ENCODE peak calls at places on chromosomes 4 and X, in four cellular contexts. One of them, this sample, is unnamed.

GRCh38 chr4:39134674-39135073 is 47.7 kb upstream of the WDR19 start:
- DNase-seq in CD4-positive, alpha-beta memory T cell: no peak
- DNase-seq in dorsolateral prefrontal cortex: no peak
- DNase-seq in aorta: no peak
- DNase-seq in this sample: no peak

GRCh38 chrX:2872937-2873336 is 44.2 kb downstream of the GYG2 start:
- DNase-seq in CD4-positive, alpha-beta memory T cell: no peak
- DNase-seq in dorsolateral prefrontal cortex: no peak
- DNase-seq in aorta: no peak
- DNase-seq in this sample: no peak

GRCh38 chr4:6955261-6955911 is 45.8 kb downstream of the TBC1D14 start:
- DNase-seq in CD4-positive, alpha-beta memory T cell: no peak
- DNase-seq in dorsolateral prefrontal cortex: no peak
- DNase-seq in aorta: peak; percentile 64
- DNase-seq in this sample: peak; percentile 76

GRCh38 chrX:155211208-155211607 is 5.1 kb upstream of the VBP1 start:
- DNase-seq in CD4-positive, alpha-beta memory T cell: no peak
- DNase-seq in dorsolateral prefrontal cortex: no peak
- DNase-seq in aorta: no peak
- DNase-seq in this sample: no peak

GRCh38 chr4:7358100-7358735 is 76.5 kb downstream of the PSAPL1 start:
- DNase-seq in CD4-positive, alpha-beta memory T cell: no peak
- DNase-seq in dorsolateral prefrontal cortex: peak; percentile 63
- DNase-seq in aorta: peak; percentile 77
- DNase-seq in this sample: peak; percentile 93

GRCh38 chrX:12770440-12770839 is 20.8 kb upstream of the PRPS2 start:
- DNase-seq in CD4-positive, alpha-beta memory T cell: peak; percentile 21
- DNase-seq in dorsolateral prefrontal cortex: no peak
- DNase-seq in aorta: no peak
- DNase-seq in this sample: no peak

GRCh38 chr4:16259531-16260246 is 33.4 kb upstream of the TAPT1 start:
- DNase-seq in CD4-positive, alpha-beta memory T cell: no peak
- DNase-seq in dorsolateral prefrontal cortex: no peak
- DNase-seq in aorta: no peak
- DNase-seq in this sample: no peak

GRCh38 chr4:100008048-100008447 is 58.0 kb upstream of the H2AZ1 start:
- DNase-seq in CD4-positive, alpha-beta memory T cell: no peak
- DNase-seq in dorsolateral prefrontal cortex: no peak
- DNase-seq in aorta: no peak
- DNase-seq in this sample: no peak

GRCh38 chr4:62210521-62210920 is 1010.4 kb downstream of the ADGRL3 start:
- DNase-seq in CD4-positive, alpha-beta memory T cell: no peak
- DNase-seq in dorsolateral prefrontal cortex: no peak
- DNase-seq in aorta: no peak
- DNase-seq in this sample: no peak

GRCh38 chrX:19070555-19070994 is 51.7 kb downstream of the ADGRG2 start:
- DNase-seq in CD4-positive, alpha-beta memory T cell: no peak
- DNase-seq in dorsolateral prefrontal cortex: no peak
- DNase-seq in aorta: no peak
- DNase-seq in this sample: no peak

GRCh38 chr4:531721-532565 is 32.9 kb downstream of the PIGG start:
- DNase-seq in CD4-positive, alpha-beta memory T cell: no peak
- DNase-seq in dorsolateral prefrontal cortex: no peak
- DNase-seq in aorta: no peak
- DNase-seq in this sample: no peak

GRCh38 chr4:91243132-91243531 is 1060.6 kb upstream of the GRID2 start:
- DNase-seq in CD4-positive, alpha-beta memory T cell: no peak
- DNase-seq in dorsolateral prefrontal cortex: no peak
- DNase-seq in aorta: no peak
- DNase-seq in this sample: peak; percentile 81

DNA sequence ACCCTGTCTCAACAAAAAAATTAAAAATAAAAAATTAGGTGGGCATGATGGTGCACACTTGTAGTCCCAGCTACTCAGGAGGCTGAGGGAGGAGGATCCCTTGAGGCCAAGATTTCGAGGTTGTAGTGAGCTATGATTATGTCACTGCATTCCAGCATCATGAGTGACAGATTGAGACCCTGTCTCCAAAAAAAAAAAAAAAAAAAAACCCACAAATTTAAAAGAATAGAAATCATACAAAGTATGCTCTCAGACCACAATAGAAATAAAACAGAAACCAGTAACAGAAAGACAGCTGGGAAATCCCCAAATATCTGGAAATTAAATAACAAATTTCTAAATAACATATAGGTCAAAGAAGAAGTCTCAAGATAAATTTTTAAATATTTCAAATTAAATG is 81.0 kb upstream of the HUWE1 start:
- DNase-seq in CD4-positive, alpha-beta memory T cell: no peak
- DNase-seq in dorsolateral prefrontal cortex: no peak
- DNase-seq in aorta: no peak
- DNase-seq in this sample: no peak
- H3K4me3 ChIP-seq in CD4-positive, alpha-beta memory T cell: no peak overlapping the region
- H3K4me3 ChIP-seq in dorsolateral prefrontal cortex: no peak overlapping the region
- H3K4me3 ChIP-seq in aorta: no peak overlapping the region
- H3K4me3 ChIP-seq in this sample: no peak overlapping the region

GRCh38 chr4:75345436-75345835 is 168.8 kb downstream of the RCHY1 start:
- DNase-seq in CD4-positive, alpha-beta memory T cell: no peak
- DNase-seq in dorsolateral prefrontal cortex: no peak
- DNase-seq in aorta: no peak
- DNase-seq in this sample: no peak
- H3K4me3 ChIP-seq in CD4-positive, alpha-beta memory T cell: no peak overlapping the region
- H3K4me3 ChIP-seq in dorsolateral prefrontal cortex: no peak overlapping the region
- H3K4me3 ChIP-seq in aorta: no peak overlapping the region
- H3K4me3 ChIP-seq in this sample: no peak overlapping the region

GRCh38 chr4:77878176-77878575 is 15.5 kb downstream of the MRPL1 start:
- DNase-seq in CD4-positive, alpha-beta memory T cell: no peak
- DNase-seq in dorsolateral prefrontal cortex: no peak
- DNase-seq in aorta: no peak
- DNase-seq in this sample: no peak
- H3K4me3 ChIP-seq in CD4-positive, alpha-beta memory T cell: no peak overlapping the region
- H3K4me3 ChIP-seq in dorsolateral prefrontal cortex: no peak overlapping the region
- H3K4me3 ChIP-seq in aorta: no peak overlapping the region
- H3K4me3 ChIP-seq in this sample: no peak overlapping the region

GRCh38 chr4:103424853-103425252 is 226.7 kb upstream of the CENPE start:
- DNase-seq in CD4-positive, alpha-beta memory T cell: no peak
- DNase-seq in dorsolateral prefrontal cortex: no peak
- DNase-seq in aorta: no peak
- DNase-seq in this sample: no peak

GRCh38 chr4:103423261-103423660 is 225.1 kb upstream of the CENPE start:
- DNase-seq in CD4-positive, alpha-beta memory T cell: no peak
- DNase-seq in dorsolateral prefrontal cortex: no peak
- DNase-seq in aorta: no peak
- DNase-seq in this sample: no peak

GRCh38 chr4:103425406-103425805 is 227.3 kb upstream of the CENPE start:
- DNase-seq in CD4-positive, alpha-beta memory T cell: no peak
- DNase-seq in dorsolateral prefrontal cortex: no peak
- DNase-seq in aorta: no peak
- DNase-seq in this sample: no peak

DNA sequence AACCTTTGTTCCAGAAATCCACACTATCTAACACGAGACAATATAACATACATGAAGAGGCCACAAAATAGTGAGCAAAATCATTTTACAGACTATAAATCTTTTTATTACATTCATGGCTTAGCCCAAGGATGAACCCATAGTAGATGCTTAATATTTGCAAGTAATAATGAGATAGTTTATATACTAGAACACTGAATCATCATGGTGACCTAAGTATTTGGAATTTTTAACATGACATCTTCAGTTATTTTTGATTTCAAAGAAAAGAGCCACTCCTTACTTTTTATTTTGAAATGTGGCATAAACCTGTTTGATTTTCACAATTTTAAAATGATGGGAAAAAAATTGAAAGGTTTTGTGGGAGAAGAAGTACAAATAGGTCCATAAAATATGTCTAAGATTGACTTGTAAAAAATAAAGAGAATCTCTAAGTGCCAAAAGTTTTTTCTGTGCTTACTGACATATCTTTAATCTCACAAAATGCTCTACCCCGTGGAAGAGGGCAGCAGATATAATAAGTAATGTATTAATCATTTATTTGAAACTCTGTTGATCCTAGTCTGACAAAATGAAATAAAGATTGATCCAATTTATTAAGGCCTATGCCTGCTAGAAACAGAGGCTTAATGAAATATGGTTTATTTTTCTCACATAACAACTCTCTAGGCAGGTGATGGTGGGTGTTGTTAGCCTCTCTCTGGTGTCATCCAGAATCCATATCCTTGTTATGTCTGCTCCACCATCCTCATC is 224.5 kb upstream of the CENPE start:
- DNase-seq in CD4-positive, alpha-beta memory T cell: no peak
- DNase-seq in dorsolateral prefrontal cortex: no peak
- DNase-seq in aorta: no peak
- DNase-seq in this sample: no peak
- H3K4me3 ChIP-seq in CD4-positive, alpha-beta memory T cell: no peak overlapping the region
- H3K4me3 ChIP-seq in dorsolateral prefrontal cortex: no peak overlapping the region
- H3K4me3 ChIP-seq in aorta: no peak overlapping the region
- H3K4me3 ChIP-seq in this sample: no peak overlapping the region

GRCh38 chrX:140710710-140711109 is 1.2 kb downstream of the LINC00632 start:
- DNase-seq in CD4-positive, alpha-beta memory T cell: no peak
- DNase-seq in dorsolateral prefrontal cortex: peak; percentile 62
- DNase-seq in aorta: no peak
- DNase-seq in this sample: no peak

GRCh38 chrX:140712413-140713173 is 3.0 kb downstream of the LINC00632 start:
- DNase-seq in CD4-positive, alpha-beta memory T cell: peak; percentile 41
- DNase-seq in dorsolateral prefrontal cortex: peak; percentile 70
- DNase-seq in aorta: peak; percentile 88
- DNase-seq in this sample: peak; percentile 59

GRCh38 chrX:140713174-140713539 is 3.6 kb downstream of the LINC00632 start:
- DNase-seq in CD4-positive, alpha-beta memory T cell: no peak
- DNase-seq in dorsolateral prefrontal cortex: no peak
- DNase-seq in aorta: no peak
- DNase-seq in this sample: no peak

DNA sequence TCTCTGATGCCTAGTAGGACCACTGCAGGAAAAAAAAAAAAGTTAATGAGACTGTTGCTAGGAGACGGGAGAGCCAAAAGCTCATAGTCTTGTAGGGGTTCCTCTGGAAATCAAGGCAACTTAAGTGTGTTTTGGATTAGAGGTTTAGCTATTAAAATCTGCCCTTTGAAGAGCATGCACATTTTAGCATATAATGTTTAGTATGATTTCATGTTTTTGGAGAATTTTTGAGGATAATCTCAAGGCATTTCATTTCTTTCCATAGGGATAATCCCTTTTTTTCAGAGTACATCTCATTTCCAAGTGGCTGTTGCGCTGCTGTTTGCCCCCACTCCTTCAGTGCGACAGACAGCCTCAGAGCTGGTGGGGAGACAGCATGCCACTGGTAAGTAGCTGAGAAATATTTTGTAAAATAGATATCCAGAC is at the start of gene LINC00632:
- DNase-seq in CD4-positive, alpha-beta memory T cell: no peak
- DNase-seq in dorsolateral prefrontal cortex: peak; percentile 57
- DNase-seq in aorta: no peak
- DNase-seq in this sample: no peak
- H3K4me3 ChIP-seq in CD4-positive, alpha-beta memory T cell: no peak within 1 kb of the TSS
- H3K4me3 ChIP-seq in dorsolateral prefrontal cortex: peak within 1 kb of the TSS; percentile 59
- H3K4me3 ChIP-seq in aorta: no peak within 1 kb of the TSS
- H3K4me3 ChIP-seq in this sample: no peak within 1 kb of the TSS